ENCODE peak calls at places on chromosome 20, in five cellular contexts. One of them, this sample, is unnamed.

GRCh38 chr20:47737923-47738322 is 47.4 kb downstream of the SULF2 start:
- DNase-seq in colonic mucosa: no peak
- DNase-seq in transverse colon: no peak
- DNase-seq in adrenal gland: no peak
- DNase-seq in type B pancreatic cell: no peak
- DNase-seq in this sample: no peak

GRCh38 chr20:38217791-38218565 is 42.6 kb downstream of the KIAA1755 start:
- DNase-seq in colonic mucosa: no peak
- DNase-seq in transverse colon: peak
- DNase-seq in adrenal gland: no peak
- DNase-seq in type B pancreatic cell: no peak
- DNase-seq in this sample: no peak

GRCh38 chr20:63704749-63705117 is 3.0 kb downstream of the ARFRP1 start:
- DNase-seq in colonic mucosa: no peak
- DNase-seq in transverse colon: no peak
- DNase-seq in adrenal gland: peak
- DNase-seq in type B pancreatic cell: no peak
- DNase-seq in this sample: no peak

GRCh38 chr20:60062431-60063336 is 104.5 kb downstream of the CDH26 start:
- DNase-seq in colonic mucosa: no peak
- DNase-seq in transverse colon: no peak
- DNase-seq in adrenal gland: no peak
- DNase-seq in type B pancreatic cell: no peak
- DNase-seq in this sample: peak

GRCh38 chr20:14189794-14190402 is 147.5 kb downstream of the FLRT3 start:
- DNase-seq in colonic mucosa: peak
- DNase-seq in transverse colon: no peak
- DNase-seq in adrenal gland: no peak
- DNase-seq in type B pancreatic cell: no peak
- DNase-seq in this sample: no peak

GRCh38 chr20:53692465-53693067 is 98.9 kb upstream of the ZNF217 start:
- DNase-seq in colonic mucosa: no peak
- DNase-seq in transverse colon: peak
- DNase-seq in adrenal gland: no peak
- DNase-seq in type B pancreatic cell: no peak
- DNase-seq in this sample: no peak

GRCh38 chr20:25301357-25301920 is 53.6 kb downstream of the PYGB start:
- DNase-seq in colonic mucosa: no peak
- DNase-seq in transverse colon: no peak
- DNase-seq in adrenal gland: no peak
- DNase-seq in type B pancreatic cell: no peak
- DNase-seq in this sample: no peak

GRCh38 chr20:56328861-56329260 is 29.9 kb upstream of the FAM210B start:
- DNase-seq in colonic mucosa: no peak
- DNase-seq in transverse colon: no peak
- DNase-seq in adrenal gland: peak
- DNase-seq in type B pancreatic cell: no peak
- DNase-seq in this sample: no peak

GRCh38 chr20:37807901-37808751 is 94.8 kb upstream of the VSTM2L start:
- DNase-seq in colonic mucosa: no peak
- DNase-seq in transverse colon: no peak
- DNase-seq in adrenal gland: no peak
- DNase-seq in type B pancreatic cell: no peak
- DNase-seq in this sample: no peak

GRCh38 chr20:12581644-12582350 is 427.0 kb upstream of the SPTLC3 start:
- DNase-seq in colonic mucosa: peak
- DNase-seq in transverse colon: no peak
- DNase-seq in adrenal gland: no peak
- DNase-seq in type B pancreatic cell: no peak
- DNase-seq in this sample: no peak

GRCh38 chr20:32437391-32438074 is 79.4 kb downstream of the ASXL1 start:
- DNase-seq in colonic mucosa: no peak
- DNase-seq in transverse colon: no peak
- DNase-seq in adrenal gland: peak
- DNase-seq in type B pancreatic cell: no peak
- DNase-seq in this sample: no peak

DNA sequence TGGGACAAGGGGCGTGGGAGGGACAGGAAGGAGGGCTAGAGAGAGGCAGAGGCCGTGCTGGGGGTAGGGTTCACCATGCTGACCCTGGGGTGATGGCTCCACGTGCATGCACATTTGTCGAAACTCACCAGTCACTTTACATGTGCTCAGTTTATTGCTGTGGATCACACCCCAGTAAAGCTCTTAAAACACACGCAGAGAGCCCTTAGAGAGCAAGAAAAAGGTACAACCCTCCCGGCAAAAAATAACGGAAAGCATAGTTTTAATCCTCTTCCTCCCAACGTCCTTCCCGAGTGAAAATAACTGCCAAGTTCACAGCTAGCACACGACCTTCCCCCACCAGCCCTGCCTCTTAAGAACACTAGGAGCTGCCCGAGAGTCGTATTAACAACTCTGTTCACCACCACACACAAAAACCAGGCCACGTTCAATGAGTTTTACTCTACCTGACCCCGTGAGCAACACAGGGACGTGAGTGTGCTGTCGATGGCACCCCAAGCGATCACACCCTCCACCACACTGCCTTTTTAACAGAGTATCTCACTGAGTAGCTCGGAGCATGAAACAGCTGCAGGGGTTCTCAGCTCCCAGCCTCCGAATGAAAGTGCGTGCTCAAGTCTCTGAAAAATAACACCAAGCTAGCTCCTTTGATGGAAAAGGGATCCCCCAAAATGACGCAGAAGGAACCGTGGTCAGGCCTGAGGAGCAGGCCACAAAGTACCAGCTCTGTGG is 39.7 kb downstream of the TAF4 start:
- DNase-seq in colonic mucosa: no peak
- DNase-seq in transverse colon: no peak
- DNase-seq in adrenal gland: peak
- DNase-seq in type B pancreatic cell: no peak
- DNase-seq in this sample: peak
- TF ChIP-seq CTCF in colonic mucosa: no peak
- TF ChIP-seq CTCF in transverse colon: peak
- TF ChIP-seq CTCF in adrenal gland: peak
- TF ChIP-seq CTCF in type B pancreatic cell: peak
- TF ChIP-seq CTCF in this sample: peak

GRCh38 chr20:8829232-8829631 is 239.7 kb upstream of the PLCB4 start:
- DNase-seq in colonic mucosa: no peak
- DNase-seq in transverse colon: no peak
- DNase-seq in adrenal gland: no peak
- DNase-seq in type B pancreatic cell: no peak
- DNase-seq in this sample: no peak
- TF ChIP-seq CTCF in colonic mucosa: no peak
- TF ChIP-seq CTCF in transverse colon: no peak
- TF ChIP-seq CTCF in adrenal gland: peak
- TF ChIP-seq CTCF in type B pancreatic cell: peak
- TF ChIP-seq CTCF in this sample: peak

GRCh38 chr20:35001596-35002362 is 46.1 kb downstream of the MYH7B start:
- DNase-seq in colonic mucosa: no peak
- DNase-seq in transverse colon: no peak
- DNase-seq in adrenal gland: no peak
- DNase-seq in type B pancreatic cell: no peak
- DNase-seq in this sample: no peak
- TF ChIP-seq CTCF in colonic mucosa: no peak
- TF ChIP-seq CTCF in transverse colon: no peak
- TF ChIP-seq CTCF in adrenal gland: no peak
- TF ChIP-seq CTCF in type B pancreatic cell: peak
- TF ChIP-seq CTCF in this sample: peak

DNA sequence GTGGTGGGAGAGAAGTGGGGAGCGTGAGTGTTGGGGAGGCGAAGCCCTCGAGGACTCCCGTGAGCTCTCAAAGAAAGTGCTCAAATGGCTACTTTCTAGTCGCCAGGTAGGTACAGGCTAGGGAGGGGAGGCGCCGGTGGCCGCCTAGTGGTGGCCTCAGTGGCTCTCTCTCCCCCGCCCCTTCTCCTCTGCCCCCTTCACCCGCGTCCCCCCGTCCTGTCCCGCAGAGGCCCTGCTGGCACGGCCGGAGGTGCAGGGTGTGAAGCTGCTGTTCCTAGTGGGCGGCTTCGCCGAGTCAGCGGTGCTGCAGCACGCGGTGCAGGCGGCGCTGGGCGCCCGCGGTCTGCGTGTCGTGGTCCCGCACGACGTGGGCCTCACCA is 16.3 kb downstream of the ADISSP start:
- DNase-seq in colonic mucosa: no peak
- DNase-seq in transverse colon: no peak
- DNase-seq in adrenal gland: no peak
- DNase-seq in type B pancreatic cell: no peak
- DNase-seq in this sample: no peak
- TF ChIP-seq CTCF in colonic mucosa: no peak
- TF ChIP-seq CTCF in transverse colon: no peak
- TF ChIP-seq CTCF in adrenal gland: no peak
- TF ChIP-seq CTCF in type B pancreatic cell: peak
- TF ChIP-seq CTCF in this sample: peak

This sample was measured in WERI-Rb-1.